ENCODE peak calls at places on chromosomes 16 and 17, in seven cellular contexts. One of them, this sample, is unnamed.

GRCh38 chr17:46822388-46822921 is 4.0 kb upstream of the WNT3 start:
- DNase-seq in B cell: peak
- DNase-seq in non-pigmented ciliary epithelial cell: no peak
- DNase-seq in SW480: peak
- DNase-seq in head of caudate nucleus: no peak
- DNase-seq in GM06990: peak
- DNase-seq in transverse colon: peak
- DNase-seq in this sample: peak

GRCh38 chr17:46039592-46040186 is 40.6 kb downstream of the STH start:
- DNase-seq in transverse colon: no peak
- DNase-seq in head of caudate nucleus: no peak
- DNase-seq in SW480: no peak
- DNase-seq in non-pigmented ciliary epithelial cell: no peak
- DNase-seq in GM06990: no peak
- DNase-seq in B cell: no peak
- DNase-seq in this sample: no peak

GRCh38 chr17:65560628-65561371 is 648 bp downstream of the AXIN2 start:
- DNase-seq in head of caudate nucleus: peak
- DNase-seq in GM06990: peak
- DNase-seq in non-pigmented ciliary epithelial cell: peak
- DNase-seq in transverse colon: peak
- DNase-seq in B cell: peak
- DNase-seq in SW480: peak
- DNase-seq in this sample: peak

GRCh38 chr16:23575834-23576233 is 18.3 kb downstream of the UBFD1 start:
- DNase-seq in SW480: no peak
- DNase-seq in head of caudate nucleus: no peak
- DNase-seq in non-pigmented ciliary epithelial cell: no peak
- DNase-seq in B cell: no peak
- DNase-seq in GM06990: no peak
- DNase-seq in transverse colon: no peak
- DNase-seq in this sample: no peak

GRCh38 chr17:27323538-27324212 is 29.8 kb downstream of the WSB1 start:
- DNase-seq in GM06990: no peak
- DNase-seq in transverse colon: peak
- DNase-seq in B cell: no peak
- DNase-seq in head of caudate nucleus: no peak
- DNase-seq in SW480: peak
- DNase-seq in non-pigmented ciliary epithelial cell: no peak
- DNase-seq in this sample: no peak

GRCh38 chr16:68645494-68646388 is 631 bp downstream of the CDH3 start:
- DNase-seq in head of caudate nucleus: no peak
- DNase-seq in non-pigmented ciliary epithelial cell: no peak
- DNase-seq in transverse colon: no peak
- DNase-seq in SW480: peak
- DNase-seq in B cell: peak
- DNase-seq in GM06990: no peak
- DNase-seq in this sample: no peak

GRCh38 chr16:17105239-17105721 is 365.5 kb downstream of the XYLT1 start:
- DNase-seq in head of caudate nucleus: no peak
- DNase-seq in GM06990: no peak
- DNase-seq in transverse colon: no peak
- DNase-seq in B cell: no peak
- DNase-seq in SW480: peak
- DNase-seq in non-pigmented ciliary epithelial cell: no peak
- DNase-seq in this sample: no peak

GRCh38 chr17:79138826-79139225 is 64.2 kb downstream of the ENGASE start:
- DNase-seq in SW480: no peak
- DNase-seq in transverse colon: no peak
- DNase-seq in B cell: no peak
- DNase-seq in head of caudate nucleus: no peak
- DNase-seq in GM06990: no peak
- DNase-seq in non-pigmented ciliary epithelial cell: no peak
- DNase-seq in this sample: no peak

GRCh38 chr16:59973966-59974365 is 1239.8 kb upstream of the GOT2 start:
- DNase-seq in non-pigmented ciliary epithelial cell: peak
- DNase-seq in B cell: no peak
- DNase-seq in GM06990: no peak
- DNase-seq in SW480: no peak
- DNase-seq in transverse colon: no peak
- DNase-seq in head of caudate nucleus: no peak
- DNase-seq in this sample: no peak

GRCh38 chr17:12041316-12041715 is 20.6 kb downstream of the MAP2K4 start:
- DNase-seq in SW480: no peak
- DNase-seq in B cell: no peak
- DNase-seq in transverse colon: no peak
- DNase-seq in head of caudate nucleus: no peak
- DNase-seq in non-pigmented ciliary epithelial cell: peak
- DNase-seq in GM06990: no peak
- DNase-seq in this sample: no peak

GRCh38 chr17:46772013-46772878 is 46.2 kb downstream of the WNT3 start:
- DNase-seq in head of caudate nucleus: no peak
- DNase-seq in B cell: peak
- DNase-seq in GM06990: no peak
- DNase-seq in SW480: peak
- DNase-seq in non-pigmented ciliary epithelial cell: no peak
- DNase-seq in transverse colon: peak
- DNase-seq in this sample: no peak

GRCh38 chr16:22948058-22948602 is 134.2 kb downstream of the HS3ST2 start:
- DNase-seq in head of caudate nucleus: peak
- DNase-seq in non-pigmented ciliary epithelial cell: no peak
- DNase-seq in GM06990: no peak
- DNase-seq in transverse colon: no peak
- DNase-seq in B cell: peak
- DNase-seq in SW480: no peak
- DNase-seq in this sample: no peak

GRCh38 chr17:78359216-78359935 is 501 bp downstream of the SOCS3 start:
- DNase-seq in non-pigmented ciliary epithelial cell: no peak
- DNase-seq in transverse colon: no peak
- DNase-seq in SW480: no peak
- DNase-seq in head of caudate nucleus: no peak
- DNase-seq in GM06990: no peak
- DNase-seq in B cell: peak
- DNase-seq in this sample: no peak

GRCh38 chr16:14545346-14545884 is 84.6 kb downstream of the PARN start:
- DNase-seq in transverse colon: no peak
- DNase-seq in B cell: no peak
- DNase-seq in GM06990: no peak
- DNase-seq in head of caudate nucleus: no peak
- DNase-seq in SW480: no peak
- DNase-seq in non-pigmented ciliary epithelial cell: no peak
- DNase-seq in this sample: no peak

GRCh38 chr17:4187076-4187475 is 44.1 kb downstream of the CYB5D2 start:
- DNase-seq in non-pigmented ciliary epithelial cell: no peak
- DNase-seq in SW480: no peak
- DNase-seq in B cell: no peak
- DNase-seq in head of caudate nucleus: no peak
- DNase-seq in GM06990: no peak
- DNase-seq in transverse colon: no peak
- DNase-seq in this sample: no peak

GRCh38 chr17:17110520-17110919 is 68.3 kb downstream of the MPRIP start:
- DNase-seq in head of caudate nucleus: no peak
- DNase-seq in GM06990: no peak
- DNase-seq in transverse colon: no peak
- DNase-seq in SW480: no peak
- DNase-seq in B cell: no peak
- DNase-seq in non-pigmented ciliary epithelial cell: no peak
- DNase-seq in this sample: no peak

GRCh38 chr16:54287018-54287757 is 601 bp upstream of the IRX3 start:
- DNase-seq in non-pigmented ciliary epithelial cell: no peak
- DNase-seq in head of caudate nucleus: no peak
- DNase-seq in transverse colon: no peak
- DNase-seq in GM06990: no peak
- DNase-seq in SW480: peak
- DNase-seq in B cell: no peak
- DNase-seq in this sample: no peak

GRCh38 chr16:31727553-31727952 is 146.1 kb upstream of the ZNF267 start:
- DNase-seq in B cell: no peak
- DNase-seq in transverse colon: no peak
- DNase-seq in head of caudate nucleus: no peak
- DNase-seq in non-pigmented ciliary epithelial cell: no peak
- DNase-seq in SW480: no peak
- DNase-seq in GM06990: no peak
- DNase-seq in this sample: no peak

GRCh38 chr17:43597624-43598358 is 51.7 kb upstream of the ETV4 start:
- DNase-seq in B cell: no peak
- DNase-seq in transverse colon: no peak
- DNase-seq in head of caudate nucleus: no peak
- DNase-seq in non-pigmented ciliary epithelial cell: no peak
- DNase-seq in GM06990: no peak
- DNase-seq in SW480: no peak
- DNase-seq in this sample: no peak

GRCh38 chr17:2011421-2012371 is 13.4 kb downstream of the RTN4RL1 start:
- DNase-seq in transverse colon: peak
- DNase-seq in GM06990: no peak
- DNase-seq in non-pigmented ciliary epithelial cell: no peak
- DNase-seq in SW480: no peak
- DNase-seq in head of caudate nucleus: no peak
- DNase-seq in B cell: no peak
- DNase-seq in this sample: no peak

GRCh38 chr16:73337371-73337770 is 289.4 kb upstream of the ZFHX3 start:
- DNase-seq in non-pigmented ciliary epithelial cell: no peak
- DNase-seq in head of caudate nucleus: no peak
- DNase-seq in SW480: no peak
- DNase-seq in B cell: no peak
- DNase-seq in GM06990: no peak
- DNase-seq in transverse colon: no peak
- DNase-seq in this sample: no peak

GRCh38 chr16:74064120-74064735 is 232.4 kb upstream of the PSMD7 start:
- DNase-seq in B cell: no peak
- DNase-seq in SW480: no peak
- DNase-seq in transverse colon: no peak
- DNase-seq in GM06990: no peak
- DNase-seq in non-pigmented ciliary epithelial cell: no peak
- DNase-seq in head of caudate nucleus: no peak
- DNase-seq in this sample: no peak

GRCh38 chr16:78638371-78638770 is 538.9 kb downstream of the WWOX start:
- DNase-seq in transverse colon: no peak
- DNase-seq in B cell: no peak
- DNase-seq in GM06990: no peak
- DNase-seq in head of caudate nucleus: no peak
- DNase-seq in non-pigmented ciliary epithelial cell: no peak
- DNase-seq in SW480: no peak
- DNase-seq in this sample: no peak

GRCh38 chr17:64230551-64231408 is 32.3 kb downstream of the TEX2 start:
- DNase-seq in B cell: no peak
- DNase-seq in SW480: no peak
- DNase-seq in non-pigmented ciliary epithelial cell: peak
- DNase-seq in transverse colon: no peak
- DNase-seq in head of caudate nucleus: no peak
- DNase-seq in GM06990: no peak
- DNase-seq in this sample: no peak

GRCh38 chr17:31431795-31432658 is 40.6 kb downstream of the RAB11FIP4 start:
- DNase-seq in head of caudate nucleus: no peak
- DNase-seq in B cell: no peak
- DNase-seq in non-pigmented ciliary epithelial cell: no peak
- DNase-seq in transverse colon: no peak
- DNase-seq in SW480: no peak
- DNase-seq in GM06990: no peak
- DNase-seq in this sample: no peak

GRCh38 chr16:64738321-64738960 is 383.4 kb downstream of the CDH11 start:
- DNase-seq in B cell: no peak
- DNase-seq in transverse colon: no peak
- DNase-seq in non-pigmented ciliary epithelial cell: no peak
- DNase-seq in SW480: no peak
- DNase-seq in head of caudate nucleus: no peak
- DNase-seq in GM06990: no peak
- DNase-seq in this sample: no peak

GRCh38 chr17:47850692-47851573 is at the start of gene SP6:
- DNase-seq in SW480: peak
- DNase-seq in transverse colon: peak
- DNase-seq in non-pigmented ciliary epithelial cell: no peak
- DNase-seq in B cell: peak
- DNase-seq in GM06990: no peak
- DNase-seq in head of caudate nucleus: no peak
- DNase-seq in this sample: peak